ENCODE peak calls at places on chromosomes 3 and 15, in seven cellular contexts. B, D, E, A, H, N and L are unnamed samples.

GRCh38 chr15:42100021-42100800 is 5.8 kb upstream of the PLA2G4D start:
- DNase-seq in N (peak), H (no peak), D (no peak), B (peak), E (no peak), A (no peak), L (no peak)

GRCh38 chr15:99070268-99070667 is 34.6 kb upstream of the SYNM start:
- DNase-seq in H (no peak), E (no peak), B (no peak), D (no peak), A (no peak), N (no peak), L (no peak)

GRCh38 chr3:150073031-150073430 is 102.3 kb upstream of the PFN2 start:
- DNase-seq in N (no peak), B (no peak), D (no peak), H (no peak), A (no peak), E (no peak), L (no peak)

GRCh38 chr3:173217127-173217526 is 76.1 kb upstream of the SPATA16 start:
- DNase-seq in H (no peak), E (no peak), B (no peak), N (no peak), A (no peak), D (no peak), L (no peak)

GRCh38 chr3:94405258-94406035 is 342.6 kb downstream of the NSUN3 start:
- DNase-seq in A (no peak), H (no peak), D (no peak), E (no peak), N (no peak), B (peak), L (no peak)

GRCh38 chr3:128263946-128264345 is 110.7 kb downstream of the EEFSEC start:
- DNase-seq in E (no peak), H (no peak), B (no peak), D (no peak), A (no peak), N (no peak), L (no peak)

GRCh38 chr15:48005921-48006541 is 114.8 kb upstream of the SLC24A5 start:
- DNase-seq in H (peak), A (no peak), D (no peak), B (no peak), E (no peak), N (no peak), L (no peak)

GRCh38 chr3:142962520-142963265 is 781 bp downstream of the PAQR9 start:
- DNase-seq in A (no peak), B (no peak), E (no peak), D (no peak), N (no peak), H (no peak), L (no peak)

GRCh38 chr3:19543212-19543841 is 390.7 kb downstream of the EFHB start:
- DNase-seq in H (no peak), N (no peak), B (peak), A (peak), D (no peak), E (no peak), L (no peak)

GRCh38 chr3:127544151-127544805 is 46.3 kb downstream of the TPRA1 start:
- DNase-seq in N (peak), E (peak), A (peak), H (peak), B (peak), D (peak), L (peak)

DNA sequence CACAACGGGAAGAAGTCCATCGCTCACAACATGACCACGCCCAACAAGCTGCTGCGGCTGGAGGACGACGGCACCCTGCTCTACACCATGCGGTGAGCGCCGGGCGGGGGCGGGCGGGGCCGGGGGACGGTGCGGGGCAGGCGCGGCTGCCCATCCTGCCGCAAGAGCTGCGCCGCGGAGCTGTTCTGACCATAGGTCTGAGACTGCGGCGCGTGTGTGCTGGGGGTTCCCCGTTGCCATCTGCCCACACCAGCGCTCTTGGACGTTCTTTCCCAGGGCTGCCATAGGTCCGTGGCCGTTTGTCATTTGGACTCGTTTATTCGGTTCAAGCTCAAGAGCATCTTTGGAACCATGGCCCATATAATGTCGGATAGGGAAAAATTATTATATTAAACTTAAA is 16.6 kb downstream of the GABRA5 start:
- DNase-seq in B (no peak), N (no peak), E (no peak), A (no peak), H (no peak), D (no peak), L (no peak)
- TF ChIP-seq CTCF in B (no peak), N (no peak), E (no peak), A (no peak), H (no peak), D (no peak), L (no peak)

DNA sequence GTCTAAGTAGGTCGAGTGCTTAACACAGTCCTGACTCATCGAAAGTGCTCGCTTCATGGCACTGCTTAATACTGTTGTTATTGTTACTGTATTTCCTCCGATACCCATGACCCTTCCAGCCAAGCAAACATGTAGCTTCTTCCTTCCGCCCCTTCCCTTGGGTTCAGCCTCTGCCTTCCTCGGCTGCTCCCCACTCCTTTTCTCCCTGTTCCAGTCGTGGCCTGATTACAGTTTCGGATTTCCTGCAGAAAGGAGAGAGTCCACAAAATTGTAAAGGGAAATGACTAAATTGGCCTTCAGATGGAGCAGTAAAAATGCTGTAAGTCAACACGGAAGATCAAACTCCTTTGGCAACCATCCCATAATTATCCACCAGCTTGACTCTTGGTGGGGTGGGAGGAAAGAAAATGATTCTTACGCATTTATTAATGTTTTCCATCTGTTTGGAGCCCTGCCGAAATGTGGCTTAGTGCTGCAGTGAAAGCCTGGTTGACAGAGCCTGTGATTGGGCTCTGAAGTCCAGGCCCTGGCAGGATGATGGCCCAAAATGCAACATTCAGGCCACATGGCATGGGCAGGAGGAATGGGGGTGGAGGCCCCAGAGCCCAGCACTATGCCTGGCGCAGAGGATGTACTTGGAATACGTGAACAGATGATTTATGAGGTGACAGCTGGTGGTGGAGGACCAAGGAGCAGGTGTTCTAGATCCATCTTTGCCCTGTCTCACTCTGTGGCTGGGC is 37.6 kb downstream of the FAM3D start:
- DNase-seq in B (peak), A (no peak), D (peak), N (peak), E (peak), H (peak), L (peak)
- H3K4me3 ChIP-seq in B (peak), A (no peak), D (no peak), N (no peak), E (no peak), H (no peak), L (no peak)

DNA sequence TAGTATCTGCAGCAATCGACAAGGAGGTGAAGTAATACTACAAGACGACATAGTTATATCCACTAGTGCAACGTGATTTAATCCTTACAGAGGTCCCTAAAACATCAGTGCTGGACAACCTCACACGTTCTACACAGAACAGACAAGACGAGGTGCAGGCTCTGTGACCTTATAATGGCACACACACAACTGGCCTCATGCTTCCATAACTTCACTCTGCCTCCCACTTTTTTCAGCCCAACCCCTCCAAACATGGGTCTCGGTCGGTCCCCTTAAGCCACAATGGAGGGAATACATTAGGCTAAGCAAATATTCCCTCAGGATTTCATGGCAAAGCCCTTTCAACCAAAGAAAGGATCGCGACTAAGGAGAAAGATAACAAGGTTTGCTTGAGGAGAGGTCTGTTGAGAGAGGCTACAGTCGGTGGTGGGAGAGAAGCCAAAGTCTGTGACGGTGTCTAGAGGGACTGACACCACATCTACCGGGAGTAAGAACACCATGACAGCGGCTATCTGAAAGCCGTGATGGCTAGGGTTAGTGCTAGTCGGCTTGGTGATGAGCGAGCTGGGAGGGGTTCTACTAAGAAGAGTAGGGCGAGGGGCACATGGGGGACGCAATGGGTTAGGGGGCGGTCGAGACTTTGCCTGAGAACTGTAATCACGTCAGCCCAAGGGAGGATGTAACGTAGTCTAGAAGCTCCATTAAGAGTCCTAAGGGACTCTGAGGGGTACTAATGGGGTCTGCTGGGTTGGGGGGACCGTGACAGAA is 1.1 kb downstream of the MYO9A start:
- DNase-seq in N (no peak), E (no peak), B (peak), D (peak), H (peak), A (peak), L (peak)
- H3K27ac ChIP-seq in N (peak), E (peak), B (no peak), D (peak), H (peak), A (no peak), L (peak)

GRCh38 chr3:32873491-32874130 is 55.8 kb downstream of the TRIM71 start:
- DNase-seq in E (no peak), B (no peak), A (no peak), D (no peak), H (no peak), N (no peak), L (no peak)
- TF ChIP-seq CTCF in E (no peak), B (peak), A (peak), D (no peak), H (no peak), N (no peak), L (no peak)

DNA sequence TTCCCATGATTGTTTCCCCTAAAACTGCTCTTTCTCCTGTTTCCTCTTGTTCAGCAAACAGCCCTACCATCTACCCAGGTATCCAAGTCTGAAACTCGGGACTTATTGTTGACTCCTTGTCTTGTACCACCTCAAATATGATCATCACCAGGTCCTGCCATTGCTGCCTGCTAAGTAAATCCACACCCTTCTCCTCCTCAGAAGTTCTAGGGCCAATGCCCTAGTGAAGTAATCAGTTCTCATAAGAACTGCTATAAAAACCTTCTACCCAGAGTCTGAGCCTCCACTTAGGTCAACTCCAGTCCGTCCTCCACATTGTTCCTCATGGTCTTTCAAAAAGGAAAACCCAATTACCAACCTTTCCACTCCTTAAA is 77.0 kb upstream of the IL12A start:
- DNase-seq in E (no peak), B (no peak), A (no peak), H (no peak), D (no peak), N (no peak), L (no peak)
- H3K4me3 ChIP-seq in E (no peak), B (no peak), A (no peak), H (peak), D (peak), N (no peak), L (peak)

GRCh38 chr3:138875754-138876664 is 41.3 kb upstream of the PIK3CB start:
- DNase-seq in N (no peak), A (no peak), B (no peak), E (no peak), H (no peak), D (no peak), L (no peak)
- H3K27ac ChIP-seq in N (no peak), A (no peak), B (no peak), E (no peak), H (no peak), D (peak), L (no peak)